ENCODE peak calls at places on chromosomes 3 and 15, in seven cellular contexts. One of them, this sample, is unnamed.

GRCh38 chr3:27360113-27361078 is 8.8 kb downstream of the NEK10 start:
- DNase-seq in neuronal stem cell: no peak
- DNase-seq in central memory CD4-positive, alpha-beta T cell: no peak
- DNase-seq in astrocyte: peak; percentile 3
- DNase-seq in HT1080: peak; percentile 18
- DNase-seq in activated T-cell treated with anti-CD3 and anti-CD28 coated beads, Interleukin-2, amount 50 U/mL, for 4 hours: no peak
- DNase-seq in HEK293T: peak; percentile 11
- DNase-seq in this sample: peak; percentile 11

GRCh38 chr3:161163297-161163696 is 57.8 kb upstream of the NMD3 start:
- DNase-seq in neuronal stem cell: no peak
- DNase-seq in central memory CD4-positive, alpha-beta T cell: no peak
- DNase-seq in astrocyte: peak; percentile 99
- DNase-seq in HT1080: peak; percentile 100
- DNase-seq in activated T-cell treated with anti-CD3 and anti-CD28 coated beads, Interleukin-2, amount 50 U/mL, for 4 hours: no peak
- DNase-seq in HEK293T: no peak
- DNase-seq in this sample: peak; percentile 99

GRCh38 chr15:72784233-72784876 is 797 bp upstream of the ADPGK start:
- DNase-seq in neuronal stem cell: peak; percentile 72
- DNase-seq in central memory CD4-positive, alpha-beta T cell: no peak
- DNase-seq in astrocyte: peak; percentile 74
- DNase-seq in HT1080: peak; percentile 66
- DNase-seq in activated T-cell treated with anti-CD3 and anti-CD28 coated beads, Interleukin-2, amount 50 U/mL, for 4 hours: no peak
- DNase-seq in HEK293T: peak; percentile 72
- DNase-seq in this sample: peak; percentile 94

GRCh38 chr3:133894334-133895207 is 1.1 kb downstream of the RAB6B start:
- DNase-seq in neuronal stem cell: no peak
- DNase-seq in central memory CD4-positive, alpha-beta T cell: no peak
- DNase-seq in astrocyte: no peak
- DNase-seq in HT1080: no peak
- DNase-seq in activated T-cell treated with anti-CD3 and anti-CD28 coated beads, Interleukin-2, amount 50 U/mL, for 4 hours: no peak
- DNase-seq in HEK293T: no peak
- DNase-seq in this sample: no peak

GRCh38 chr3:123039178-123039577 is 11.6 kb upstream of the SEMA5B start:
- DNase-seq in neuronal stem cell: no peak
- DNase-seq in central memory CD4-positive, alpha-beta T cell: no peak
- DNase-seq in astrocyte: no peak
- DNase-seq in HT1080: no peak
- DNase-seq in activated T-cell treated with anti-CD3 and anti-CD28 coated beads, Interleukin-2, amount 50 U/mL, for 4 hours: no peak
- DNase-seq in HEK293T: no peak
- DNase-seq in this sample: no peak

GRCh38 chr3:154779571-154779970 is 300.5 kb upstream of the MME start:
- DNase-seq in neuronal stem cell: no peak
- DNase-seq in central memory CD4-positive, alpha-beta T cell: no peak
- DNase-seq in astrocyte: peak; percentile 66
- DNase-seq in HT1080: peak; percentile 84
- DNase-seq in activated T-cell treated with anti-CD3 and anti-CD28 coated beads, Interleukin-2, amount 50 U/mL, for 4 hours: no peak
- DNase-seq in HEK293T: no peak
- DNase-seq in this sample: peak; percentile 72

GRCh38 chr15:55627730-55628368 is 39.7 kb upstream of the PYGO1 start:
- DNase-seq in neuronal stem cell: no peak
- DNase-seq in central memory CD4-positive, alpha-beta T cell: no peak
- DNase-seq in astrocyte: peak; percentile 92
- DNase-seq in HT1080: peak; percentile 94
- DNase-seq in activated T-cell treated with anti-CD3 and anti-CD28 coated beads, Interleukin-2, amount 50 U/mL, for 4 hours: no peak
- DNase-seq in HEK293T: no peak
- DNase-seq in this sample: peak; percentile 93

GRCh38 chr15:56058986-56059385 is 65.6 kb upstream of the NEDD4 start:
- DNase-seq in neuronal stem cell: no peak
- DNase-seq in central memory CD4-positive, alpha-beta T cell: no peak
- DNase-seq in astrocyte: no peak
- DNase-seq in HT1080: no peak
- DNase-seq in activated T-cell treated with anti-CD3 and anti-CD28 coated beads, Interleukin-2, amount 50 U/mL, for 4 hours: no peak
- DNase-seq in HEK293T: no peak
- DNase-seq in this sample: no peak

GRCh38 chr15:45535486-45536042 is 13.0 kb upstream of the SLC30A4 start:
- DNase-seq in neuronal stem cell: no peak
- DNase-seq in central memory CD4-positive, alpha-beta T cell: no peak
- DNase-seq in astrocyte: no peak
- DNase-seq in HT1080: no peak
- DNase-seq in activated T-cell treated with anti-CD3 and anti-CD28 coated beads, Interleukin-2, amount 50 U/mL, for 4 hours: no peak
- DNase-seq in HEK293T: no peak
- DNase-seq in this sample: no peak

GRCh38 chr3:335250-335649 is 138.7 kb downstream of the CHL1 start:
- DNase-seq in neuronal stem cell: no peak
- DNase-seq in central memory CD4-positive, alpha-beta T cell: no peak
- DNase-seq in astrocyte: no peak
- DNase-seq in HT1080: no peak
- DNase-seq in activated T-cell treated with anti-CD3 and anti-CD28 coated beads, Interleukin-2, amount 50 U/mL, for 4 hours: no peak
- DNase-seq in HEK293T: no peak
- DNase-seq in this sample: no peak

GRCh38 chr3:10228248-10228950 is 19.9 kb upstream of the TATDN2 start:
- DNase-seq in neuronal stem cell: no peak
- DNase-seq in central memory CD4-positive, alpha-beta T cell: no peak
- DNase-seq in astrocyte: no peak
- DNase-seq in HT1080: peak; percentile 82
- DNase-seq in activated T-cell treated with anti-CD3 and anti-CD28 coated beads, Interleukin-2, amount 50 U/mL, for 4 hours: no peak
- DNase-seq in HEK293T: no peak
- DNase-seq in this sample: no peak

GRCh38 chr3:194849166-194849875 is 163.6 kb downstream of the FAM43A start:
- DNase-seq in neuronal stem cell: no peak
- DNase-seq in central memory CD4-positive, alpha-beta T cell: no peak
- DNase-seq in astrocyte: no peak
- DNase-seq in HT1080: no peak
- DNase-seq in activated T-cell treated with anti-CD3 and anti-CD28 coated beads, Interleukin-2, amount 50 U/mL, for 4 hours: no peak
- DNase-seq in HEK293T: no peak
- DNase-seq in this sample: no peak

GRCh38 chr15:50735156-50735555 is 30.4 kb downstream of the SPPL2A start:
- DNase-seq in neuronal stem cell: no peak
- DNase-seq in central memory CD4-positive, alpha-beta T cell: no peak
- DNase-seq in astrocyte: no peak
- DNase-seq in HT1080: no peak
- DNase-seq in activated T-cell treated with anti-CD3 and anti-CD28 coated beads, Interleukin-2, amount 50 U/mL, for 4 hours: no peak
- DNase-seq in HEK293T: no peak
- DNase-seq in this sample: no peak

GRCh38 chr3:13544293-13544831 is 4.6 kb upstream of the FBLN2 start:
- DNase-seq in neuronal stem cell: no peak
- DNase-seq in central memory CD4-positive, alpha-beta T cell: peak; percentile 54
- DNase-seq in astrocyte: peak; percentile 96
- DNase-seq in HT1080: peak; percentile 72
- DNase-seq in activated T-cell treated with anti-CD3 and anti-CD28 coated beads, Interleukin-2, amount 50 U/mL, for 4 hours: peak; percentile 38
- DNase-seq in HEK293T: no peak
- DNase-seq in this sample: peak; percentile 69

GRCh38 chr3:111695584-111696213 is 100.6 kb upstream of the ZBED2 start:
- DNase-seq in neuronal stem cell: no peak
- DNase-seq in central memory CD4-positive, alpha-beta T cell: no peak
- DNase-seq in astrocyte: peak; percentile 91
- DNase-seq in HT1080: peak; percentile 93
- DNase-seq in activated T-cell treated with anti-CD3 and anti-CD28 coated beads, Interleukin-2, amount 50 U/mL, for 4 hours: no peak
- DNase-seq in HEK293T: no peak
- DNase-seq in this sample: peak; percentile 93

GRCh38 chr15:95734422-95735316 is 595.8 kb upstream of the NR2F2 start:
- DNase-seq in neuronal stem cell: no peak
- DNase-seq in central memory CD4-positive, alpha-beta T cell: no peak
- DNase-seq in astrocyte: peak; percentile 87
- DNase-seq in HT1080: peak; percentile 81
- DNase-seq in activated T-cell treated with anti-CD3 and anti-CD28 coated beads, Interleukin-2, amount 50 U/mL, for 4 hours: no peak
- DNase-seq in HEK293T: no peak
- DNase-seq in this sample: peak; percentile 32

GRCh38 chr15:78854973-78855372 is 17.7 kb upstream of the MORF4L1 start:
- DNase-seq in neuronal stem cell: no peak
- DNase-seq in central memory CD4-positive, alpha-beta T cell: no peak
- DNase-seq in astrocyte: no peak
- DNase-seq in HT1080: no peak
- DNase-seq in activated T-cell treated with anti-CD3 and anti-CD28 coated beads, Interleukin-2, amount 50 U/mL, for 4 hours: no peak
- DNase-seq in HEK293T: no peak
- DNase-seq in this sample: no peak

GRCh38 chr15:58522865-58523264 is 91.1 kb downstream of the LIPC start:
- DNase-seq in neuronal stem cell: no peak
- DNase-seq in central memory CD4-positive, alpha-beta T cell: no peak
- DNase-seq in astrocyte: no peak
- DNase-seq in HT1080: no peak
- DNase-seq in activated T-cell treated with anti-CD3 and anti-CD28 coated beads, Interleukin-2, amount 50 U/mL, for 4 hours: no peak
- DNase-seq in HEK293T: no peak
- DNase-seq in this sample: no peak

GRCh38 chr3:16186565-16186964 is 12.1 kb downstream of the GALNT15 start:
- DNase-seq in neuronal stem cell: no peak
- DNase-seq in central memory CD4-positive, alpha-beta T cell: no peak
- DNase-seq in astrocyte: no peak
- DNase-seq in HT1080: no peak
- DNase-seq in activated T-cell treated with anti-CD3 and anti-CD28 coated beads, Interleukin-2, amount 50 U/mL, for 4 hours: no peak
- DNase-seq in HEK293T: no peak
- DNase-seq in this sample: no peak

GRCh38 chr3:78802588-78802930 is 965.2 kb downstream of the ROBO1 start:
- DNase-seq in neuronal stem cell: no peak
- DNase-seq in central memory CD4-positive, alpha-beta T cell: no peak
- DNase-seq in astrocyte: no peak
- DNase-seq in HT1080: no peak
- DNase-seq in activated T-cell treated with anti-CD3 and anti-CD28 coated beads, Interleukin-2, amount 50 U/mL, for 4 hours: no peak
- DNase-seq in HEK293T: no peak
- DNase-seq in this sample: no peak

This sample was measured in fibroblast of lung.